ENCODE peak calls at places on chromosome 17, in four cellular contexts. M is neural progenitor cell, J is fibroblast of lung, Z is MM.1S. G is an unnamed sample.

GRCh38 chr17:8375738-8376259 is 705 bp downstream of the KRABD2 start:
- DNase-seq in M (peak; percentile 26), J (no peak), Z (no peak), G (no peak)

GRCh38 chr17:27657620-27658019 is 26.6 kb downstream of the LGALS9 start:
- DNase-seq in J (peak; percentile 18), M (peak; percentile 51), Z (peak; percentile 16), G (peak; percentile 53)

GRCh38 chr17:65556014-65556909 is 5.2 kb downstream of the AXIN2 start:
- DNase-seq in Z (peak; percentile 51), M (peak; percentile 90), J (peak; percentile 70), G (peak; percentile 87)

GRCh38 chr17:15279011-15279477 is 13.9 kb upstream of the PMP22 start:
- DNase-seq in J (peak; percentile 60), Z (no peak), M (no peak), G (no peak)

GRCh38 chr17:1714980-1715802 is 5.0 kb upstream of the TLCD2 start:
- DNase-seq in M (peak; percentile 64), J (peak; percentile 95), Z (no peak), G (peak; percentile 20)

GRCh38 chr17:42183741-42184711 is 1.2 kb downstream of the HCRT start:
- DNase-seq in Z (peak; percentile 89), M (peak; percentile 95), J (peak; percentile 67), G (peak; percentile 79)

GRCh38 chr17:8696951-8697745 is 47.5 kb downstream of the CCDC42 start:
- DNase-seq in J (peak; percentile 95), Z (no peak), M (peak; percentile 13), G (no peak)

GRCh38 chr17:60398227-60398959 is 6.5 kb upstream of the USP32 start:
- DNase-seq in J (no peak), Z (no peak), M (no peak), G (no peak)

GRCh38 chr17:57256708-57257112 is 387 bp downstream of the MSI2 start:
- DNase-seq in M (peak; percentile 52), Z (peak; percentile 32), J (peak; percentile 15), G (peak; percentile 69)

GRCh38 chr17:4709794-4710692 is at the start of gene ARRB2:
- DNase-seq in J (peak; percentile 98), Z (peak; percentile 98), M (peak; percentile 98), G (peak; percentile 100)

GRCh38 chr17:1561420-1562177 is 993 bp downstream of the PITPNA start:
- DNase-seq in Z (peak; percentile 40), M (peak; percentile 67), J (peak; percentile 10), G (peak; percentile 48)

GRCh38 chr17:49549691-49550678 is 25.7 kb upstream of the NXPH3 start:
- DNase-seq in Z (no peak), J (no peak), M (no peak), G (no peak)

GRCh38 chr17:75901727-75902126 is 3.0 kb downstream of the MRPL38 start:
- DNase-seq in J (no peak), Z (no peak), M (no peak), G (no peak)

GRCh38 chr17:29709861-29710849 is 87.4 kb upstream of the CORO6 start:
- DNase-seq in M (no peak), J (peak; percentile 86), Z (no peak), G (no peak)

GRCh38 chr17:36597229-36597628 is 4.2 kb upstream of the MRM1 start:
- DNase-seq in J (no peak), M (no peak), Z (no peak), G (no peak)

GRCh38 chr17:63332286-63332685 is 113.8 kb downstream of the CYB561 start:
- DNase-seq in M (no peak), Z (no peak), J (peak; percentile 48), G (no peak)

GRCh38 chr17:67244621-67245072 is 349 bp downstream of the HELZ start:
- DNase-seq in J (no peak), M (no peak), Z (no peak), G (no peak)

GRCh38 chr17:40176409-40177110 is 710 bp upstream of the RAPGEFL1 start:
- DNase-seq in J (no peak), M (no peak), Z (no peak), G (no peak)

GRCh38 chr17:13750783-13751484 is 149.2 kb upstream of the HS3ST3A1 start:
- DNase-seq in Z (no peak), M (no peak), J (peak; percentile 23), G (no peak)

GRCh38 chr17:40545660-40546059 is 19.6 kb downstream of the CCR7 start:
- DNase-seq in M (no peak), J (no peak), Z (no peak), G (no peak)

GRCh38 chr17:77423589-77424451 is 283.1 kb downstream of the SEC14L1 start:
- DNase-seq in Z (no peak), M (no peak), J (peak; percentile 99), G (no peak)
- H3K9ac ChIP-seq in Z (no peak overlapping the region), M (no peak overlapping the region), J (peak overlapping the region; percentile 65), G (no peak overlapping the region)

DNA sequence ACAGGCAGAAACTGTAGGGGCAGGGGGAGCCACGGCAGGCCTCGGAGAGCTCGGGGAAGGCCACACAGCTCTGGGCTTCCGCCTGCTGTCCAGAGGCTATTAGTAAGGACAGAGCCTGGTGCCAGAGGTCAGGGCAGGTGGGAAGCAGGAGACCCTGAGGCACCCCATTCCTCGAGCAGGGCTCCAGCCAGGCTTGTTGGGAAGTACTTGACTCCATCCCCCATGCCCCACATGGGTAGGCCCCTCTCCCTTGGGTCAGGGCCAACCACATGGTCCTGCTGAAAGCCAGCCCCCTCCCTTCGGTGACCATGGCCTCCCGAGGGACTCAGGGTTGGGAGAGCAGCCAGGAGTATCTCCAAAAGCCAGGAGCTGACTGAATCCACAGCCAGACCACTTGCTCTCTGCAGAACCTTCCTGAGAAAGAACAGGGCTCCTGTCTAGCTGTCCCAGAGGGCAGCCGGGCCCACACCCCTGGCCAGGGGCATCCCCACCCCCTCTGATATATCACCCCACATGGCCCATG is 17.4 kb upstream of the MPRIP start:
- DNase-seq in M (no peak), J (no peak), Z (no peak), G (no peak)
- H3K4me1 ChIP-seq in M (peaks cover 23% of the 10 kb centered on the region), J (peaks cover 3% of the 10 kb centered on the region), Z (no peaks in the 10 kb centered on the region), G (no peaks in the 10 kb centered on the region)

DNA sequence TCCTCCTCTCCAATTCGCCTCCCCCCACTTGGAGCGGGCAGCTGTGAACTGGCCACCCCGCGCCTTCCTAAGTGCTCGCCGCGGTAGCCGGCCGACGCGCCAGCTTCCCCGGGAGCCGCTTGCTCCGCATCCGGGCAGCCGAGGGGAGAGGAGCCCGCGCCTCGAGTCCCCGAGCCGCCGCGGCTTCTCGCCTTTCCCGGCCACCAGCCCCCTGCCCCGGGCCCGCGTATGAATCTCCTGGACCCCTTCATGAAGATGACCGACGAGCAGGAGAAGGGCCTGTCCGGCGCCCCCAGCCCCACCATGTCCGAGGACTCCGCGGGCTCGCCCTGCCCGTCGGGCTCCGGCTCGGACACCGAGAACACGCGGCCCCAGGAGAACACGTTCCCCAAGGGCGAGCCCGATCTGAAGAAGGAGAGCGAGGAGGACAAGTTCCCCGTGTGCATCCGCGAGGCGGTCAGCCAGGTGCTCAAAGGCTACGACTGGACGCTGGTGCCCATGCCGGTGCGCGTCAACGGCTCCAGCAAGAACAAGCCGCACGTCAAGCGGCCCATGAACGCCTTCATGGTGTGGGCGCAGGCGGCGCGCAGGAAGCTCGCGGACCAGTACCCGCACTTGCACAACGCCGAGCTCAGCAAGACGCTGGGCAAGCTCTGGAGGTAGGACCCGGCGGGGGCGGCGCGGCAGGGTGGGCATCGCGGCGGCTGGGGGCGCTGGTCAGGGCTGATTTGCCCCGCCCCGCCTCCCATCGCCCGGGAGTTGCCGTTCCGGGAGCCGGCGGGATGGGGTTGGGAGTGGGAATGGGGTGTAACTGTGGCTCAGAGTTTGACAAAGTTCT is 563 bp downstream of the SOX9 start:
- DNase-seq in M (peak; percentile 71), J (peak; percentile 75), Z (no peak), G (no peak)
- TF ChIP-seq EZH2 in M (peak; percentile 53), J (no peak), Z (no peak), G (no peak)

GRCh38 chr17:51017270-51017669 is 103.4 kb downstream of the SPAG9 start:
- DNase-seq in J (no peak), Z (no peak), M (no peak), G (no peak)
- H3K9ac ChIP-seq in J (no peak overlapping the region), Z (no peak overlapping the region), M (no peak overlapping the region), G (no peak overlapping the region)

G was measured in DND-41.